ENCODE peak calls at places on chromosomes 12 and 14, in four cellular contexts. G is neural progenitor cell, F is fibroblast of lung, P is body of pancreas. S is an unnamed sample. For H3K4me1, the result is how much of the 10 kb centered on the place peaks cover.

GRCh38 chr12:93156091-93156490 is 221.6 kb upstream of the NUDT4 start:
- DNase-seq in G (no peak), F (no peak), P (peak), S (no peak)

GRCh38 chr14:96783306-96784224 is 13.6 kb upstream of the VRK1 start:
- DNase-seq in G (no peak), F (no peak), P (peak), S (peak)

GRCh38 chr12:107318804-107319535 is 225.6 kb upstream of the CRY1 start:
- DNase-seq in G (peak), F (peak), P (peak), S (peak)

GRCh38 chr14:102694530-102695171 is 82.6 kb upstream of the TRAF3 start:
- DNase-seq in G (peak), F (peak), P (peak), S (peak)

GRCh38 chr14:29925106-29925722 is 2.4 kb downstream of the PRKD1 start:
- DNase-seq in G (peak), F (peak), P (no peak), S (peak)

GRCh38 chr12:111405856-111406473 is at the start of gene SH2B3:
- DNase-seq in G (no peak), F (peak), P (no peak), S (no peak)

GRCh38 chr12:80293759-80294158 is 150.3 kb upstream of the PTPRQ start:
- DNase-seq in G (no peak), F (no peak), P (no peak), S (no peak)

GRCh38 chr12:9363145-9363544 is 154.9 kb upstream of the PZP start:
- DNase-seq in G (no peak), F (no peak), P (no peak), S (peak)

GRCh38 chr12:73677520-73678291 is 859.9 kb upstream of the ATXN7L3B start:
- DNase-seq in G (no peak), F (no peak), P (no peak), S (no peak)

GRCh38 chr14:69034612-69035262 is 55.6 kb upstream of the ACTN1 start:
- DNase-seq in G (no peak), F (peak), P (no peak), S (no peak)

GRCh38 chr12:24728366-24728765 is 220.5 kb downstream of the BCAT1 start:
- DNase-seq in G (peak), F (peak), P (no peak), S (peak)

GRCh38 chr12:2961705-2962104 is 2.5 kb downstream of the TEAD4 start:
- DNase-seq in G (peak), F (no peak), P (no peak), S (no peak)

GRCh38 chr12:76152161-76152807 is 67.8 kb upstream of the NAP1L1 start:
- DNase-seq in G (no peak), F (no peak), P (peak), S (no peak)

GRCh38 chr14:104337381-104337780 is 199.0 kb downstream of the KIF26A start:
- DNase-seq in G (no peak), F (no peak), P (no peak), S (no peak)

GRCh38 chr14:67934087-67934486 is 114.5 kb downstream of the RAD51B start:
- DNase-seq in G (peak), F (peak), P (peak), S (peak)

GRCh38 chr12:69524331-69524630 is 54.1 kb downstream of the FRS2 start:
- DNase-seq in G (no peak), F (no peak), P (no peak), S (no peak)

GRCh38 chr12:59886131-59886751 is 290.4 kb downstream of the SLC16A7 start:
- DNase-seq in G (no peak), F (peak), P (no peak), S (no peak)

GRCh38 chr14:66070542-66071319 is 415.4 kb upstream of the CCDC196 start:
- DNase-seq in G (peak), F (peak), P (peak), S (no peak)

GRCh38 chr14:102723650-102724049 is 53.6 kb upstream of the TRAF3 start:
- DNase-seq in G (no peak), F (no peak), P (no peak), S (no peak)

GRCh38 chr12:53235742-53236442 is 3.9 kb upstream of the RARG start:
- DNase-seq in G (no peak), F (no peak), P (no peak), S (no peak)

GRCh38 chr14:33788116-33788515 is 162.8 kb downstream of the EGLN3 start:
- DNase-seq in G (peak), F (no peak), P (no peak), S (no peak)

GRCh38 chr12:26317942-26318565 is 122.7 kb downstream of the SSPN start:
- DNase-seq in G (no peak), F (peak), P (no peak), S (peak)

GRCh38 chr14:71403673-71404072 is 496.4 kb downstream of the PCNX1 start:
- DNase-seq in G (no peak), F (peak), P (no peak), S (no peak)

GRCh38 chr14:69773571-69774276 is 6.8 kb downstream of the SRSF5 start:
- DNase-seq in G (no peak), F (no peak), P (no peak), S (no peak)

GRCh38 chr12:91381309-91381804 is 198.7 kb upstream of the DCN start:
- DNase-seq in G (peak), F (peak), P (peak), S (peak)

GRCh38 chr12:40942326-40942725 is 245.8 kb upstream of the PDZRN4 start:
- DNase-seq in G (peak), F (no peak), P (no peak), S (peak)

GRCh38 chr14:90349729-90350128 is 18.0 kb upstream of the NRDE2 start:
- DNase-seq in G (no peak), F (no peak), P (no peak), S (no peak)

GRCh38 chr12:29799591-29799990 is 15.8 kb upstream of the TMTC1 start:
- DNase-seq in G (no peak), F (no peak), P (no peak), S (no peak)

GRCh38 chr14:88568196-88568595 is 5.4 kb downstream of the ZC3H14 start:
- DNase-seq in G (no peak), F (no peak), P (no peak), S (no peak)

GRCh38 chr12:9132008-9132535 is 16.4 kb upstream of the A2M start:
- DNase-seq in G (no peak), F (peak), P (no peak), S (peak)

GRCh38 chr14:80491131-80491530 is 279.8 kb upstream of the DIO2 start:
- DNase-seq in G (no peak), F (peak), P (peak), S (no peak)

GRCh38 chr12:116708826-116709756 is 28.8 kb downstream of the SPRING1 start:
- DNase-seq in G (peak), F (peak), P (peak), S (no peak)

GRCh38 chr14:101175731-101176534 is 272.4 kb upstream of the RTL1 start:
- DNase-seq in G (no peak), F (no peak), P (no peak), S (no peak)

GRCh38 chr14:104757681-104758392 is 4.9 kb downstream of the SIVA1 start:
- DNase-seq in G (no peak), F (no peak), P (no peak), S (no peak)

GRCh38 chr12:4780624-4781023 is 60.4 kb downstream of the GALNT8 start:
- DNase-seq in G (no peak), F (no peak), P (no peak), S (no peak)

GRCh38 chr12:122028601-122029560 is 7.2 kb downstream of the BCL7A start:
- DNase-seq in G (no peak), F (no peak), P (peak), S (no peak)

GRCh38 chr14:85293820-85294219 is 236.1 kb upstream of the FLRT2 start:
- DNase-seq in G (no peak), F (no peak), P (no peak), S (no peak)

GRCh38 chr12:127479256-127479655 is 787.7 kb upstream of the TMEM132C start:
- DNase-seq in G (no peak), F (no peak), P (no peak), S (no peak)

GRCh38 chr14:95232894-95233584 is 75.7 kb upstream of the DICER1 start:
- DNase-seq in G (no peak), F (no peak), P (no peak), S (no peak)
- H3K4me1 ChIP-seq in G (under half), F (under half), P (half or more), S (under half)

GRCh38 chr12:68016136-68016535 is 26.9 kb downstream of the IFNG-AS1 start:
- DNase-seq in G (no peak), F (no peak), P (no peak), S (no peak)

GRCh38 chr12:68013181-68013580 is 23.9 kb downstream of the IFNG-AS1 start:
- DNase-seq in G (no peak), F (no peak), P (no peak), S (no peak)

GRCh38 chr12:68020699-68021098 is 31.5 kb downstream of the IFNG-AS1 start:
- DNase-seq in G (no peak), F (no peak), P (no peak), S (no peak)

GRCh38 chr12:68020049-68020448 is 30.8 kb downstream of the IFNG-AS1 start:
- DNase-seq in G (no peak), F (no peak), P (no peak), S (no peak)

DNA sequence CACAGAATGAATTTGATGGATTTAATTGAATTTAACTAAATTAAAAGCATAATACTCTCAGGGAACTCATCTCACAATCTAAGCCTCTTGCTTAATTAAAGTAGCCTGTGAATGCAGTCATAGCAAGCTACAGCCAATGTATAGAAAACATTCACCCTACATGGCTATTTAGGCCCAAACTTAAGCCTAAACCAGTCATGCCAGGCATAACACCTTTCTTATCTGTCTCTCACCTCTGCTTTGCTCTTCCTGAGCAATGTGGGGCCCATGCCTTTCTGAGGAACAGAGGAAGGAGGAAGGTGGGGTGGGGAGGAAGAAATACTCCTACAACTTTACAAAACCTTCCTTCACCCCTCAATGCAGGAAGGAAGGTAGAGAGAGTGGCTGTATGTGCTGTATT is 29.1 kb downstream of the IFNG-AS1 start:
- DNase-seq in G (no peak), F (no peak), P (no peak), S (no peak)
- H3K27ac ChIP-seq in G (no peak), F (no peak), P (no peak), S (no peak)

GRCh38 chr14:59582845-59583509 is 6.4 kb upstream of the CCDC175 start:
- DNase-seq in G (no peak), F (no peak), P (peak), S (no peak)
- TF ChIP-seq CTCF in G (peak), F (no peak), P (no peak), S (peak)

DNA sequence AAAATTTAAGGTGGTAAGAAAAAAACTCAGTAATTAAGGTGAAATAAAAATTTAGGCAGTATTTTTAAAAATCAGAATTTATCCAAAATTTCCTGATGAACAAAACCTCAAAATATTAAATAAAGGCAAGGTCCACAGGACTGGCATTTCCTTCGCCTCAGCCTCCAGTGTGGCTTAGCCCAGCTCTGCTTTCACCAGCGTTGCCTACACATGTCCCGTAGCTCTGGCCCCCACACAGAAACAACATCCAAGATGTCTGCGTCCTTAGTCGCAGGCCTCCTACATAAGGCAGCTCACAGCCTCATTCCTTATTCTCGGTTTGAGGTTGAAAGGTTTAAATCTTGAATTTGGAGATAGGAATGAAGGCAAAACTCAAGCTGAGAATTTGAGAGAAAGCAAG is 274.3 kb downstream of the SYT1 start:
- DNase-seq in G (no peak), F (no peak), P (no peak), S (no peak)
- H3K4me1 ChIP-seq in G (under half), F (under half), P (under half), S (under half)

GRCh38 chr14:82009076-82009475 is 475.4 kb upstream of the SEL1L start:
- DNase-seq in G (peak), F (no peak), P (no peak), S (no peak)

GRCh38 chr14:82003418-82003817 is 469.8 kb upstream of the SEL1L start:
- DNase-seq in G (no peak), F (no peak), P (no peak), S (no peak)
- H3K27ac ChIP-seq in G (no peak), F (no peak), P (no peak), S (no peak)

DNA sequence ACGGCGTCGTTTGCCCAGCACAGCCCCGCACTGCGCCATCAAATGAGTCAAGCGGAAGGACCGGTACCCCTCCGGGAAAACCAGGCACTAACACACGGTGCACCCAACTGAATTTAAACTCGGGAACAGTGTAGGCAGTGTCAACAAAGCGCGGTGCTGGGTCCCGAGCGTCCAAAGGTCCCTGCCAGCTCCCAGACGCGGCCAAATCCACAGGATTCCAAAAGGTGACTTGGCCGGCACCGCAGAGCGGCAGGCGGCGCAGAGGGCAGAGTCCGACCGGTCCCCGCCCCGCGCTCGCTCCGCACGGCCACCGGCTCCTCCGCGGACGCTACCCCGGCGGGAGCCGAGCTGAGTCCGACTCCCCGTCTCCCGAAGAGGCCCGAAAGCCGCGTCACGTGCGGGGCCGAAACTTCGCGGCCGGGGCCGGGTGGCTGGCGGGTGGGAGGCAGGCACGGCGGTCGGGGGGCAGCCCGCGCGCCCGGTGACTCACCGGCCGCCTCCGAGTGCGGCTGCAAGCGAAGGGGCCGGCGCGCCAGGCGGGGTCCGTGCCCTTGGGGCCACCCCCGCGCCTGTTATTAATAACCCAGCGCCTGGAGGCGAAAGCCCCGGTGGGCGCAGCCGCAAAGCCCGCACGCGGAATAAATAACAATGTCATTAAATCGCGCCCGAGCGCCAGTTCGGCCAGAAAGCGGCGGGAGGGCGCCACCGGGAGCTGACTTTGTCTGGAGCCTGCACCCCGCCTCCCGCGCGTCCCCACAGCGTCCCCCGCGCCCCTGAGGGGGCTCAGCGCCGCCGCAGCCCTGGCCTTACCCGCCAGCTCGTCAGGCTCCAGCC is 823 bp downstream of the DENND5B start:
- DNase-seq in G (peak), F (peak), P (peak), S (no peak)
- TF ChIP-seq CTCF in G (no peak), F (no peak), P (no peak), S (peak)

GRCh38 chr12:124556896-124557501 is 10.4 kb downstream of the NCOR2 start:
- DNase-seq in G (peak), F (peak), P (no peak), S (no peak)

GRCh38 chr12:124553862-124554428 is 13.5 kb downstream of the NCOR2 start:
- DNase-seq in G (no peak), F (no peak), P (no peak), S (no peak)

GRCh38 chr12:124556067-124556466 is 11.3 kb downstream of the NCOR2 start:
- DNase-seq in G (no peak), F (no peak), P (no peak), S (no peak)

GRCh38 chr12:124554429-124555029 is 12.9 kb downstream of the NCOR2 start:
- DNase-seq in G (no peak), F (no peak), P (no peak), S (no peak)

DNA sequence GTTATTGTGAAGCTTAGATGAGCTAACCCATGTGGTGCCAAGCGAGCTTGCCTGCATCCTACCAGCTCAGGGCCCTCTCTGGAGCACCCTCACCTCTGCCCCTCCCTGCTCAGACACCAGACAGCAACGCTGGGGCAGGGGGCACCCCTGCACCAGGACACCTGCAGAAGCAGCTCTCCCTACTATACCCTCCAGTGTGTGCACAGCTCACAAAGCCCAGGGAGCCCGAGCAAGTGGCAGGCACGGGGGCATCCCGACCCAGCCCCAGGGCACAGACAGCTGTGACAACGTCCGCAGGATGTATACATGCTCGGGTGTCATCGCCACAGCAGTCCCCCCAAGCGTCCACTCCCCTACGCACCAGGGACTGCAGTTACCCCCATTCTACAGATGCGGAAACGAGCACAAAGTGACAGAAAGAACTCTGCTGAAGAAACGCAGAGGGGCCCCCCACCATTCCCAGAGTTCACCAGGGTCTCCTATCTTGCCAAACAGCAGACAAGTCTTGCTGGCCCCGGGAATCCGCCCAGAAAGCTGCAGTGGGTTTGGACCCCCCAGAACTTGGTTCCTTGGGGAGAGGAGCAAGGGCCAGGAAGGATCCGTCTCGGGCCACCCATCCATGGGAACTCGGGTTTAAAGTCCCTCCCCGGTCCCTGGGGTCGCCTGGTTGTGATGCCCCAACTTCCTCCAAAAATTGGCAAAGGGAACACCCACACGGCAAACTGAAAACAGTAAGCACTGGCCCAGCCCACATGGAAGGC is 12.1 kb downstream of the NCOR2 start:
- DNase-seq in G (no peak), F (no peak), P (no peak), S (no peak)
- H3K4me1 ChIP-seq in G (under half), F (under half), P (under half), S (under half)

DNA sequence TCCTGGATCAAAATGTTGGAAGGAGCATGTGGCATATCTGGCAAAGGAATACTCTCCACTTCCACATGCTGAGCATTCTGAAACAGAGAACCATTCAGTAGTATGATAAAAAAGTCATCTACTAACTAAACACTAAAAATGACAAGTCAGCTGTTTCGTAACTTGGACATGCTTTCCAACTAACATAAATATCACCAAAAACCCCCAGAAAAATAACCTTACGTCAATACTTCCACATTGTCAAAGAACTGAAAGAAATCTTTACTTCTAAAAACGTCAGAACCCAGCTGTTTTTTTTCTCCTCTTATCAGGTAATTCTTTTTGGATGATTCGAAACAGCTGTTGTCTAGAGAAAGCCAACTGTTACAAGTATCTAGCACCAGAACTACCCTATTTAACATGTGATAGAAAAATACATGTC is 8.2 kb downstream of the WBP11 start:
- DNase-seq in G (no peak), F (peak), P (no peak), S (no peak)
- H3K27ac ChIP-seq in G (no peak), F (no peak), P (no peak), S (no peak)

S was measured in foreskin keratinocyte.